ENCODE peak calls at places on chromosomes 5 and 9, in eight cellular contexts. W is GM10248; G is frontal cortex; Q is sigmoid colon; C is SHP77 treated with DMSO at 0.1 percent for 48 hours; H is mucosa of gallbladder; R is stimulated activated naive B cell treated with anti-CD40 and anti-IgM and Interleukin-4, amounts not matched to agents 10 μg/mL and 1 μg/mL and 100 μg/mL, for 72 hours; Y is GM23248. O is an unnamed sample.
A peak's percentile ranks its signal among the peaks of the same experiment; 100 is the strongest.

GRCh38 chr9:108953983-108954574 is 19.9 kb downstream of the ABITRAM start:
- DNase-seq in W (peak; percentile 43), G (peak; percentile 52), Q (no peak), C (no peak), H (no peak), R (no peak), Y (peak; percentile 68), O (no peak)

GRCh38 chr9:96048116-96048953 is 172.8 kb downstream of the ERCC6L2 start:
- DNase-seq in W (no peak), G (peak; percentile 32), Q (no peak), C (no peak), H (peak; percentile 22), R (no peak), Y (no peak), O (no peak)

GRCh38 chr9:119078015-119078414 is 291.2 kb downstream of the BRINP1 start:
- DNase-seq in W (no peak), G (no peak), Q (no peak), C (no peak), H (no peak), R (no peak), Y (no peak), O (no peak)

GRCh38 chr9:114484854-114485443 is 20.3 kb downstream of the WHRN start:
- DNase-seq in W (peak; percentile 64), G (no peak), Q (no peak), C (no peak), H (no peak), R (peak; percentile 48), Y (peak; percentile 88), O (no peak)

GRCh38 chr5:159163027-159163699 is 46.2 kb downstream of the RNF145 start:
- DNase-seq in W (no peak), G (no peak), Q (no peak), C (no peak), H (no peak), R (no peak), Y (peak; percentile 90), O (no peak)

GRCh38 chr9:1916676-1917075 is 98.5 kb upstream of the SMARCA2 start:
- DNase-seq in W (no peak), G (no peak), Q (no peak), C (no peak), H (no peak), R (no peak), Y (peak; percentile 34), O (no peak)

GRCh38 chr9:589723-590122 is 251.8 kb upstream of the DMRT1 start:
- DNase-seq in W (no peak), G (no peak), Q (no peak), C (no peak), H (no peak), R (no peak), Y (peak; percentile 40), O (no peak)

GRCh38 chr5:37658440-37658839 is 181.4 kb downstream of the GDNF start:
- DNase-seq in W (no peak), G (no peak), Q (no peak), C (no peak), H (no peak), R (no peak), Y (no peak), O (no peak)

O was measured in left colon.